ENCODE peak calls at places on chromosomes 12 and 14, in seven cellular contexts. One of them, this sample, is unnamed.

GRCh38 chr14:103561381-103562134 is 899 bp downstream of the BAG5 start:
- DNase-seq in ELR: peak
- DNase-seq in activated CD4-positive, alpha-beta T cell treated with anti-CD3 and anti-CD28 coated beads, Interleukin-2, amount 50 U/mL, for 48 hours: peak
- DNase-seq in endothelial cell of umbilical vein: peak
- DNase-seq in small intestine: peak
- DNase-seq in fibroblast of the aortic adventitia: peak
- DNase-seq in pancreas: no peak
- DNase-seq in this sample: no peak

GRCh38 chr12:49827351-49828099 is 688 bp downstream of the NCKAP5L start:
- DNase-seq in ELR: peak
- DNase-seq in endothelial cell of umbilical vein: peak
- DNase-seq in activated CD4-positive, alpha-beta T cell treated with anti-CD3 and anti-CD28 coated beads, Interleukin-2, amount 50 U/mL, for 48 hours: peak
- DNase-seq in small intestine: peak
- DNase-seq in pancreas: peak
- DNase-seq in fibroblast of the aortic adventitia: peak
- DNase-seq in this sample: peak

GRCh38 chr14:29652586-29652985 is 275.1 kb downstream of the PRKD1 start:
- DNase-seq in ELR: no peak
- DNase-seq in activated CD4-positive, alpha-beta T cell treated with anti-CD3 and anti-CD28 coated beads, Interleukin-2, amount 50 U/mL, for 48 hours: no peak
- DNase-seq in pancreas: no peak
- DNase-seq in small intestine: no peak
- DNase-seq in fibroblast of the aortic adventitia: peak
- DNase-seq in endothelial cell of umbilical vein: no peak
- DNase-seq in this sample: no peak

GRCh38 chr12:22190969-22191368 is 143.5 kb downstream of the ST8SIA1 start:
- DNase-seq in ELR: no peak
- DNase-seq in small intestine: no peak
- DNase-seq in endothelial cell of umbilical vein: no peak
- DNase-seq in pancreas: no peak
- DNase-seq in fibroblast of the aortic adventitia: no peak
- DNase-seq in activated CD4-positive, alpha-beta T cell treated with anti-CD3 and anti-CD28 coated beads, Interleukin-2, amount 50 U/mL, for 48 hours: no peak
- DNase-seq in this sample: no peak

GRCh38 chr14:101713641-101714349 is 47.7 kb upstream of the PPP2R5C start:
- DNase-seq in pancreas: no peak
- DNase-seq in activated CD4-positive, alpha-beta T cell treated with anti-CD3 and anti-CD28 coated beads, Interleukin-2, amount 50 U/mL, for 48 hours: no peak
- DNase-seq in endothelial cell of umbilical vein: no peak
- DNase-seq in ELR: no peak
- DNase-seq in small intestine: no peak
- DNase-seq in fibroblast of the aortic adventitia: no peak
- DNase-seq in this sample: no peak

GRCh38 chr12:72296389-72296788 is 24.2 kb downstream of the TRHDE start:
- DNase-seq in activated CD4-positive, alpha-beta T cell treated with anti-CD3 and anti-CD28 coated beads, Interleukin-2, amount 50 U/mL, for 48 hours: no peak
- DNase-seq in pancreas: no peak
- DNase-seq in small intestine: no peak
- DNase-seq in fibroblast of the aortic adventitia: no peak
- DNase-seq in endothelial cell of umbilical vein: no peak
- DNase-seq in ELR: peak
- DNase-seq in this sample: no peak

GRCh38 chr12:10153271-10154144 is 18.4 kb downstream of the OLR1 start:
- DNase-seq in fibroblast of the aortic adventitia: peak
- DNase-seq in pancreas: peak
- DNase-seq in small intestine: peak
- DNase-seq in activated CD4-positive, alpha-beta T cell treated with anti-CD3 and anti-CD28 coated beads, Interleukin-2, amount 50 U/mL, for 48 hours: peak
- DNase-seq in ELR: peak
- DNase-seq in endothelial cell of umbilical vein: peak
- DNase-seq in this sample: peak

GRCh38 chr14:101123639-101124525 is 220.4 kb upstream of the RTL1 start:
- DNase-seq in endothelial cell of umbilical vein: no peak
- DNase-seq in ELR: no peak
- DNase-seq in small intestine: no peak
- DNase-seq in activated CD4-positive, alpha-beta T cell treated with anti-CD3 and anti-CD28 coated beads, Interleukin-2, amount 50 U/mL, for 48 hours: no peak
- DNase-seq in pancreas: no peak
- DNase-seq in fibroblast of the aortic adventitia: no peak
- DNase-seq in this sample: no peak

GRCh38 chr14:78997811-78998210 is 827.6 kb downstream of the NRXN3 start:
- DNase-seq in ELR: no peak
- DNase-seq in small intestine: no peak
- DNase-seq in fibroblast of the aortic adventitia: peak
- DNase-seq in activated CD4-positive, alpha-beta T cell treated with anti-CD3 and anti-CD28 coated beads, Interleukin-2, amount 50 U/mL, for 48 hours: no peak
- DNase-seq in pancreas: no peak
- DNase-seq in endothelial cell of umbilical vein: peak
- DNase-seq in this sample: peak

GRCh38 chr12:53989227-53990113 is 4.5 kb downstream of the HOXC10 start:
- DNase-seq in activated CD4-positive, alpha-beta T cell treated with anti-CD3 and anti-CD28 coated beads, Interleukin-2, amount 50 U/mL, for 48 hours: no peak
- DNase-seq in ELR: peak
- DNase-seq in pancreas: no peak
- DNase-seq in small intestine: peak
- DNase-seq in fibroblast of the aortic adventitia: peak
- DNase-seq in endothelial cell of umbilical vein: peak
- DNase-seq in this sample: no peak

GRCh38 chr14:24042733-24043132 is 9.1 kb upstream of the CARMIL3 start:
- DNase-seq in small intestine: no peak
- DNase-seq in activated CD4-positive, alpha-beta T cell treated with anti-CD3 and anti-CD28 coated beads, Interleukin-2, amount 50 U/mL, for 48 hours: no peak
- DNase-seq in ELR: no peak
- DNase-seq in fibroblast of the aortic adventitia: peak
- DNase-seq in endothelial cell of umbilical vein: no peak
- DNase-seq in pancreas: no peak
- DNase-seq in this sample: no peak

GRCh38 chr14:60249321-60250251 is 565 bp downstream of the PPM1A start:
- DNase-seq in endothelial cell of umbilical vein: peak
- DNase-seq in activated CD4-positive, alpha-beta T cell treated with anti-CD3 and anti-CD28 coated beads, Interleukin-2, amount 50 U/mL, for 48 hours: peak
- DNase-seq in pancreas: peak
- DNase-seq in small intestine: peak
- DNase-seq in ELR: peak
- DNase-seq in fibroblast of the aortic adventitia: peak
- DNase-seq in this sample: peak

GRCh38 chr12:47190271-47190750 is 110.6 kb upstream of the AMIGO2 start:
- DNase-seq in activated CD4-positive, alpha-beta T cell treated with anti-CD3 and anti-CD28 coated beads, Interleukin-2, amount 50 U/mL, for 48 hours: no peak
- DNase-seq in endothelial cell of umbilical vein: no peak
- DNase-seq in fibroblast of the aortic adventitia: peak
- DNase-seq in small intestine: no peak
- DNase-seq in ELR: peak
- DNase-seq in pancreas: no peak
- DNase-seq in this sample: no peak

GRCh38 chr14:68951800-68952540 is 27.1 kb downstream of the ACTN1 start:
- DNase-seq in fibroblast of the aortic adventitia: no peak
- DNase-seq in activated CD4-positive, alpha-beta T cell treated with anti-CD3 and anti-CD28 coated beads, Interleukin-2, amount 50 U/mL, for 48 hours: no peak
- DNase-seq in pancreas: no peak
- DNase-seq in small intestine: no peak
- DNase-seq in ELR: no peak
- DNase-seq in endothelial cell of umbilical vein: no peak
- DNase-seq in this sample: no peak

GRCh38 chr14:102796661-102797190 is 19.5 kb downstream of the TRAF3 start:
- DNase-seq in small intestine: no peak
- DNase-seq in ELR: no peak
- DNase-seq in activated CD4-positive, alpha-beta T cell treated with anti-CD3 and anti-CD28 coated beads, Interleukin-2, amount 50 U/mL, for 48 hours: no peak
- DNase-seq in pancreas: no peak
- DNase-seq in endothelial cell of umbilical vein: no peak
- DNase-seq in fibroblast of the aortic adventitia: no peak
- DNase-seq in this sample: no peak

GRCh38 chr12:14452865-14453264 is 87.4 kb downstream of the ATF7IP start:
- DNase-seq in fibroblast of the aortic adventitia: no peak
- DNase-seq in ELR: no peak
- DNase-seq in endothelial cell of umbilical vein: no peak
- DNase-seq in pancreas: no peak
- DNase-seq in small intestine: no peak
- DNase-seq in activated CD4-positive, alpha-beta T cell treated with anti-CD3 and anti-CD28 coated beads, Interleukin-2, amount 50 U/mL, for 48 hours: no peak
- DNase-seq in this sample: no peak

GRCh38 chr14:100547633-100548294 is 39.5 kb downstream of the BEGAIN start:
- DNase-seq in pancreas: no peak
- DNase-seq in ELR: peak
- DNase-seq in activated CD4-positive, alpha-beta T cell treated with anti-CD3 and anti-CD28 coated beads, Interleukin-2, amount 50 U/mL, for 48 hours: peak
- DNase-seq in endothelial cell of umbilical vein: peak
- DNase-seq in fibroblast of the aortic adventitia: no peak
- DNase-seq in small intestine: peak
- DNase-seq in this sample: no peak

GRCh38 chr14:74510955-74511354 is 17.4 kb downstream of the ISCA2 start:
- DNase-seq in ELR: peak
- DNase-seq in pancreas: peak
- DNase-seq in fibroblast of the aortic adventitia: peak
- DNase-seq in endothelial cell of umbilical vein: peak
- DNase-seq in activated CD4-positive, alpha-beta T cell treated with anti-CD3 and anti-CD28 coated beads, Interleukin-2, amount 50 U/mL, for 48 hours: no peak
- DNase-seq in small intestine: no peak
- DNase-seq in this sample: no peak

GRCh38 chr12:101829639-101830390 is 944 bp downstream of the GNPTAB start:
- DNase-seq in fibroblast of the aortic adventitia: peak
- DNase-seq in ELR: peak
- DNase-seq in pancreas: no peak
- DNase-seq in endothelial cell of umbilical vein: peak
- DNase-seq in small intestine: peak
- DNase-seq in activated CD4-positive, alpha-beta T cell treated with anti-CD3 and anti-CD28 coated beads, Interleukin-2, amount 50 U/mL, for 48 hours: no peak
- DNase-seq in this sample: peak

GRCh38 chr14:77143071-77143470 is 1.5 kb upstream of the ZDHHC22 start:
- DNase-seq in small intestine: no peak
- DNase-seq in fibroblast of the aortic adventitia: no peak
- DNase-seq in ELR: no peak
- DNase-seq in activated CD4-positive, alpha-beta T cell treated with anti-CD3 and anti-CD28 coated beads, Interleukin-2, amount 50 U/mL, for 48 hours: no peak
- DNase-seq in endothelial cell of umbilical vein: no peak
- DNase-seq in pancreas: peak
- DNase-seq in this sample: no peak

GRCh38 chr14:48805315-48805714 is 780.9 kb downstream of the RPS29 start:
- DNase-seq in fibroblast of the aortic adventitia: no peak
- DNase-seq in pancreas: no peak
- DNase-seq in activated CD4-positive, alpha-beta T cell treated with anti-CD3 and anti-CD28 coated beads, Interleukin-2, amount 50 U/mL, for 48 hours: no peak
- DNase-seq in small intestine: peak
- DNase-seq in ELR: no peak
- DNase-seq in endothelial cell of umbilical vein: no peak
- DNase-seq in this sample: no peak

GRCh38 chr14:49982522-49982951 is 89.7 kb downstream of the ARF6 start:
- DNase-seq in fibroblast of the aortic adventitia: peak
- DNase-seq in small intestine: no peak
- DNase-seq in ELR: peak
- DNase-seq in activated CD4-positive, alpha-beta T cell treated with anti-CD3 and anti-CD28 coated beads, Interleukin-2, amount 50 U/mL, for 48 hours: no peak
- DNase-seq in pancreas: no peak
- DNase-seq in endothelial cell of umbilical vein: peak
- DNase-seq in this sample: no peak

GRCh38 chr14:91315844-91316267 is 71.4 kb upstream of the GPR68 start:
- DNase-seq in fibroblast of the aortic adventitia: no peak
- DNase-seq in activated CD4-positive, alpha-beta T cell treated with anti-CD3 and anti-CD28 coated beads, Interleukin-2, amount 50 U/mL, for 48 hours: peak
- DNase-seq in endothelial cell of umbilical vein: no peak
- DNase-seq in pancreas: no peak
- DNase-seq in ELR: peak
- DNase-seq in small intestine: peak
- DNase-seq in this sample: no peak

GRCh38 chr14:104688755-104689619 is at the start of gene INF2:
- DNase-seq in pancreas: peak
- DNase-seq in small intestine: peak
- DNase-seq in activated CD4-positive, alpha-beta T cell treated with anti-CD3 and anti-CD28 coated beads, Interleukin-2, amount 50 U/mL, for 48 hours: peak
- DNase-seq in fibroblast of the aortic adventitia: peak
- DNase-seq in endothelial cell of umbilical vein: peak
- DNase-seq in ELR: peak
- DNase-seq in this sample: peak

This sample was measured in DMS79.